ENCODE peak calls at places on chromosomes 3 and 15, in six cellular contexts. N is GM10248, Q is GM23248, W is AG04449, H is NCI-H2081 treated with DMSO at 0.1 percent for 48 hours, A is choroid plexus epithelial cell. P is an unnamed sample.

GRCh38 chr15:83018477-83018876 is 7.0 kb upstream of the C15orf40 start:
- DNase-seq in Q (no peak), N (no peak), A (peak), W (no peak), H (no peak), P (no peak)

GRCh38 chr3:56799251-56799882 is 2.4 kb downstream of the ARHGEF3 start:
- DNase-seq in H (peak), N (peak), Q (peak), W (no peak), A (peak), P (no peak)

GRCh38 chr3:31533169-31533870 is 595 bp downstream of the STT3B start:
- DNase-seq in Q (peak), N (peak), W (no peak), H (no peak), A (peak), P (peak)

GRCh38 chr15:66993090-66993489 is 72.3 kb upstream of the SMAD3 start:
- DNase-seq in H (no peak), N (no peak), Q (no peak), W (no peak), A (no peak), P (no peak)

GRCh38 chr3:81406318-81406717 is 355.1 kb downstream of the GBE1 start:
- DNase-seq in H (no peak), N (no peak), A (no peak), Q (no peak), W (no peak), P (no peak)

GRCh38 chr3:128547368-128547987 is 54.5 kb upstream of the GATA2 start:
- DNase-seq in A (peak), N (no peak), W (peak), Q (peak), H (no peak), P (no peak)

GRCh38 chr3:112097378-112097777 is 11.2 kb downstream of the C3orf52 start:
- DNase-seq in A (peak), N (no peak), Q (peak), H (no peak), W (peak), P (no peak)

GRCh38 chr3:59268170-59268569 is 218.3 kb upstream of the CFAP20DC start:
- DNase-seq in H (no peak), N (no peak), A (peak), W (no peak), Q (peak), P (no peak)

GRCh38 chr3:186998937-186999368 is 68.6 kb downstream of the ST6GAL1 start:
- DNase-seq in W (no peak), Q (no peak), N (no peak), H (no peak), A (no peak), P (no peak)

GRCh38 chr15:86634992-86635608 is 555.4 kb downstream of the AGBL1 start:
- DNase-seq in H (no peak), W (no peak), A (no peak), N (no peak), Q (no peak), P (no peak)

GRCh38 chr15:92906563-92907081 is 6.5 kb downstream of the CHD2 start:
- DNase-seq in H (no peak), W (no peak), Q (peak), A (no peak), N (no peak), P (no peak)

GRCh38 chr15:69012761-69013364 is 1.6 kb upstream of the NOX5 start:
- DNase-seq in A (no peak), W (no peak), H (no peak), N (no peak), Q (no peak), P (no peak)

GRCh38 chr15:90594297-90594696 is 64.6 kb downstream of the CRTC3 start:
- DNase-seq in N (no peak), A (no peak), H (peak), Q (peak), W (no peak), P (no peak)

GRCh38 chr15:78167227-78167888 is 18.2 kb downstream of the IDH3A start:
- DNase-seq in Q (no peak), W (no peak), N (peak), A (no peak), H (no peak), P (no peak)

GRCh38 chr3:16881896-16882645 is 2.7 kb upstream of the PLCL2 start:
- DNase-seq in H (no peak), A (no peak), W (no peak), Q (peak), N (no peak), P (no peak)

GRCh38 chr3:150135321-150135721 is 164.6 kb upstream of the PFN2 start:
- DNase-seq in H (no peak), A (peak), N (no peak), W (no peak), Q (peak), P (no peak)

GRCh38 chr3:171072432-171072831 is 45.9 kb upstream of the SLC2A2 start:
- DNase-seq in Q (no peak), H (no peak), N (no peak), W (no peak), A (no peak), P (no peak)

P was measured in progenitor cell of endocrine pancreas.